ENCODE peak calls at places on chromosomes 16 and 17, in four cellular contexts. N is GM12878, C is SK-N-SH, D is K562. S is an unnamed sample.
A peak's percentile ranks its signal among the peaks of the same experiment; 100 is the strongest.

GRCh38 chr16:4847774-4848587 is 700 bp downstream of the UBN1 start:
- DNase-seq in N (no peak), D (peak; percentile 42), C (peak; percentile 71), S (no peak)

GRCh38 chr16:56639045-56639444 is 579 bp downstream of the MT1A start:
- DNase-seq in C (no peak), N (no peak), D (no peak), S (no peak)

GRCh38 chr16:65229191-65229662 is 107.4 kb upstream of the CDH11 start:
- DNase-seq in D (no peak), C (no peak), N (no peak), S (no peak)

GRCh38 chr16:49457196-49457595 is 83.6 kb downstream of the C16orf78 start:
- DNase-seq in N (no peak), D (no peak), C (no peak), S (no peak)

GRCh38 chr17:28993645-28994426 is 12.0 kb downstream of the SEZ6 start:
- DNase-seq in C (no peak), N (no peak), D (no peak), S (no peak)

GRCh38 chr17:80850817-80851216 is 140.8 kb upstream of the CHMP6 start:
- DNase-seq in N (no peak), C (no peak), D (no peak), S (no peak)

GRCh38 chr17:29927546-29927945 is 2.5 kb downstream of the SSH2 start:
- DNase-seq in D (no peak), N (no peak), C (no peak), S (no peak)

GRCh38 chr17:5861849-5862248 is 208.3 kb upstream of the WSCD1 start:
- DNase-seq in D (no peak), N (no peak), C (no peak), S (no peak)

GRCh38 chr16:67666032-67666537 is 465 bp downstream of the ENKD1 start:
- DNase-seq in C (peak; percentile 82), N (no peak), D (peak; percentile 61), S (peak; percentile 80)

GRCh38 chr17:19752216-19753048 is 4.3 kb upstream of the ALDH3A1 start:
- DNase-seq in C (no peak), D (no peak), N (no peak), S (no peak)

GRCh38 chr16:23031508-23032098 is 117.6 kb downstream of the USP31 start:
- DNase-seq in D (no peak), N (no peak), C (no peak), S (no peak)

GRCh38 chr17:78537217-78537860 is 39.9 kb downstream of the DNAH17 start:
- DNase-seq in D (no peak), C (no peak), N (no peak), S (no peak)

GRCh38 chr17:7392696-7393612 is 1.4 kb downstream of the PLSCR3 start:
- DNase-seq in D (no peak), C (peak; percentile 17), N (no peak), S (no peak)

GRCh38 chr17:7557825-7558543 is 566 bp upstream of the TNFSF13 start:
- DNase-seq in C (peak; percentile 82), N (no peak), D (no peak), S (peak; percentile 81)

GRCh38 chr16:14286381-14287230 is 215.5 kb downstream of the MRTFB start:
- DNase-seq in C (no peak), D (no peak), N (no peak), S (no peak)

GRCh38 chr16:86988920-86989715 is 328.1 kb downstream of the C16orf95 start:
- DNase-seq in N (no peak), C (no peak), D (no peak), S (no peak)

GRCh38 chr17:7220593-7221280 is 999 bp downstream of the ACADVL start:
- DNase-seq in N (no peak), D (peak; percentile 34), C (peak; percentile 79), S (peak; percentile 73)

GRCh38 chr17:32103476-32104113 is 38.7 kb upstream of the RHOT1 start:
- DNase-seq in C (no peak), D (no peak), N (no peak), S (no peak)
- TF ChIP-seq NRF1 in C (no peak), D (no peak), N (no peak), S (no peak)

GRCh38 chr17:48737330-48738043 is 8.9 kb upstream of the HOXB13 start:
- DNase-seq in N (no peak), D (no peak), C (no peak), S (no peak)

GRCh38 chr17:48738803-48739526 is 10.4 kb upstream of the HOXB13 start:
- DNase-seq in D (no peak), N (no peak), C (no peak), S (no peak)

GRCh38 chr17:48735057-48735341 is 6.4 kb upstream of the HOXB13 start:
- DNase-seq in N (no peak), C (no peak), D (no peak), S (no peak)

GRCh38 chr17:48740537-48740936 is 12.0 kb upstream of the HOXB13 start:
- DNase-seq in D (no peak), N (no peak), C (no peak), S (no peak)

GRCh38 chr17:48738424-48738802 is 9.9 kb upstream of the HOXB13 start:
- DNase-seq in C (no peak), D (no peak), N (no peak), S (no peak)
- TF ChIP-seq NRF1 in C (no peak), D (no peak), N (no peak), S (no peak)

DNA sequence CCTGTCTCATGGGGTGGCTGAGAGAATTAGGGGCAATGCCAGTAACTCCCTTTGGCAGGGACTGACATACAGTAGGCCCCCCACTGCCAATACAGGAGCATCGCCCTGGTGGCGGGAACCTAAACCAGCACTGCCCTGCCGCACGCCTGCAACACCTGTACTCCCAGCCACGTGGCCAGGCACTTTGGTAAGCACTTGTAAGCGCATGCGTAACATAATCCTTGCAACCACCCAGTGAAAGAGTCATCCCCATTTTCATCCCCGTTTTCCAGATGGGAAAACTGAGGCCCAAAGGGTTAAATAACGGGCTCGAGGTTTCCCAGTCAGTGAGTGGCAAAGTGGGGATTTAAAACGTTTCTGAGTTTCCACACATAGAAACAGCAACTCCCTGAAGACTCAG is 17.5 kb downstream of the SCN4A start:
- DNase-seq in C (no peak), N (no peak), D (no peak), S (no peak)
- TF ChIP-seq NRF1 in C (no peak), N (no peak), D (no peak), S (no peak)

DNA sequence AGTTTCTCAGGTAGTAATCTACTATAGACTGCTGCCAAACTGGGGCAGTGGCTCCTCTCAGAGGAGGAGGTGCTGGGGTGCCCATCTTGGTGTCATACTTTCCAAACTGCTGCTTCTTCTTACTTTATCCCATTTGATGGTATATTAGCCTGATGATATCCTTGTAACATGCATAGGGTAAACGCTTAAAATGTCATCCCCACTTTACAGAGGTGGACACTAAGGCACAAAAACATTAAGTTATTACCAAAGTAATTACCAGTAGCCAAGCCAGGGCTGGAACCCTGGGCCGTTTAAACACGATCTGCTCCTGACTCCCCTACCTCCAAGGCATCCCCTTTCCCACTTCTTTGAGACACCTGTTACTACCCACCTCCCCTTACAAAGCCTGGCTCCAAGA is 37.8 kb upstream of the CSNK2A2 start:
- DNase-seq in N (no peak), C (no peak), D (no peak), S (no peak)
- TF ChIP-seq NRF1 in N (no peak), C (no peak), D (no peak), S (no peak)

GRCh38 chr17:14019186-14019956 is 49.9 kb upstream of the COX10 start:
- DNase-seq in N (no peak), D (peak; percentile 37), C (no peak), S (no peak)
- TF ChIP-seq NRF1 in N (no peak), D (no peak), C (no peak), S (no peak)

DNA sequence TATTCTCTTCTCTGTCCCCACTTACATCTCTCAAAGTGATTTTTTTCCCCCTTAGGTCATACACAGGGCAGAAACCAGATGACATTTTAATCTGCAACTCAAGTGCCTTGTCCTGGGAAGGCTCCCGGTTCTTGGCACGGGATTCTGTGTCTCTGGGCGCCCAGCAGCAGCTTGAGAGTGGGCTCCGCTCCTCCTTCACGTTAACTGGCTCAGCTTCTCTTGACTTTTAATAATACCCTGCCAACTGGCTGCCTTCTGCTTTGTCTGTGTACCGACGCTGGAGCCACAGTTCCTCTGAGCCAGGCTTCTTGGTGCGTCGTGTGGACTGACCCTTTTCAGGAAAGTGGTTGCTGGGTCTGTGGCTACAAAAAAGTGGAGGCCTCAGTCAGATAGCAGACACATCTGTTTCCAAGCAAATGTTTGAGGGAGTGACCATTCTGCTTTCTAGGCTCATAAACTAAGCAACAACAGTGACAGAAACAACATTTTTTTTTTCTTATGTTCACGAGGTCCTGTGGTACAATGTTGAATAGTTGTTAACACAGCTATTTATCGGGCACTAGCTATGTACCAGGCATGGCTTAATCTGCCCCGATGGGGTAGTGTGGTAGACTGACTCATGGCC is 64.9 kb downstream of the IRF8 start:
- DNase-seq in C (no peak), N (no peak), D (no peak), S (no peak)
- TF ChIP-seq NRF1 in C (no peak), N (no peak), D (no peak), S (no peak)

GRCh38 chr16:88566158-88566557 is 4.0 kb upstream of the ZC3H18 start:
- DNase-seq in D (no peak), C (no peak), N (no peak), S (no peak)

GRCh38 chr16:88569985-88570690 is at the start of gene ZC3H18:
- DNase-seq in D (peak; percentile 99), C (peak; percentile 100), N (peak; percentile 68), S (peak; percentile 94)

GRCh38 chr16:88570691-88571092 is 489 bp downstream of the ZC3H18 start:
- DNase-seq in D (peak; percentile 36), N (no peak), C (no peak), S (no peak)

GRCh38 chr16:88568710-88569613 is 1.2 kb upstream of the ZC3H18 start:
- DNase-seq in N (no peak), C (no peak), D (no peak), S (no peak)

DNA sequence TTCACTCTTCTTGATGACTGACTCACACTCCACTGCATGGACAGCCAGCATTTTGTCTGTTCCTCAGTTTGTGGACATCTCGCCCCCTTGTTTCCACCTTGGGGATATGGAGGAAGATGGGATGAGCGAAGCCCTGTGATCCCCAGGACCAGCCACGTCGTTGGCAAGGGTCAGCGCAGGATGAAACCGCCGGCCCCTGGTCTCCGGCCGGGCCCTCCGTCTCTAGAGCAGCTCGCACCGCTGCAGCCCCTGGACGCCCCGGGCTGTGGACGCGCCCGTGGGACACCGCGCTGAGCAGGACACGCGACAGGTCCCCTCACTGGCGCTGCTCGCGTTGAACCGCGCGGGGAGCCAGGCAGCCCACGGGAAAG is 604 bp upstream of the ZC3H18 start:
- DNase-seq in N (no peak), C (peak; percentile 66), D (peak; percentile 34), S (no peak)
- TF ChIP-seq NRF1 in N (no peak), C (no peak), D (no peak), S (no peak)

DNA sequence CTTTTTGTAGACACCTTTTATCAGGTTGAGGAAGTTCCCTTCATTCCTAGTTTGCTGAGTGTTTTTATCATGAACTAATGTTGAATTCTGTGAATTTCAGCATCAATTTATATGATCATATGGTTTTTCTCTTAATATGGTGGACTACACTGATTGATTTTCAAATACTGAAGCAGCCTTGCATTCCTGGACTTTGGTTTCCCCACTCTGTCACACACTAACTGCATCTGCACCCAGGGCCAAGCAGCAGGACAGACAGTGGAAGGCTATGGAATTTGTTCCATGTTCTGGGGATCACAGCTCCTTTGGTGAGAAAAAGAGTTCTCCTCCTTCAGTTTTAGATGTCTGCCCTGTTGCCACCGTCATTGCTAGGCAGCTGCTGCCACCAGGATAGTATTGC is 7.8 kb downstream of the TERF2 start:
- DNase-seq in C (no peak), D (no peak), N (no peak), S (no peak)
- TF ChIP-seq NRF1 in C (no peak), D (no peak), N (no peak), S (no peak)

GRCh38 chr16:66512589-66513404 is 37.1 kb downstream of the TK2 start:
- DNase-seq in D (no peak), C (no peak), N (no peak), S (no peak)
- TF ChIP-seq NRF1 in D (no peak), C (no peak), N (no peak), S (no peak)

S was measured in H1.